ENCODE peak calls at places on chromosomes 6 and 20, in ten cellular contexts. B is lower lobe of right lung; L is psoas muscle; X is adrenal gland; Z is stomach; T is AG04450; S is effector memory CD4-positive, alpha-beta T cell; I is A549; E is CD8-positive, alpha-beta memory T cell; R is heart right ventricle. V is an unnamed sample. For H3K9me3, the result is how much of the 10 kb centered on the place peaks cover.

GRCh38 chr6:148445620-148446019 is 103.0 kb downstream of the SASH1 start:
- DNase-seq in B (no peak), L (no peak), X (no peak), Z (no peak), T (no peak), S (no peak), I (no peak), E (no peak), R (no peak), V (no peak)

GRCh38 chr6:41492261-41492891 is 53.8 kb upstream of the FOXP4 start:
- DNase-seq in B (no peak), L (no peak), X (no peak), Z (no peak), T (no peak), S (no peak), I (no peak), E (no peak), R (no peak), V (no peak)

GRCh38 chr6:55069132-55069781 is 105.1 kb upstream of the HCRTR2 start:
- DNase-seq in B (no peak), L (no peak), X (peak), Z (peak), T (peak), S (no peak), I (peak), E (no peak), R (peak), V (no peak)

GRCh38 chr6:106169517-106169916 is 83.4 kb downstream of the PRDM1 start:
- DNase-seq in B (no peak), L (no peak), X (no peak), Z (no peak), T (no peak), S (no peak), I (no peak), E (no peak), R (no peak), V (no peak)

GRCh38 chr20:18431206-18431605 is 35.6 kb downstream of the DZANK1 start:
- DNase-seq in B (no peak), L (no peak), X (no peak), Z (no peak), T (no peak), S (no peak), I (no peak), E (no peak), R (no peak), V (no peak)

GRCh38 chr6:170108890-170109587 is 181.8 kb downstream of the DLL1 start:
- DNase-seq in B (no peak), L (no peak), X (peak), Z (peak), T (no peak), S (no peak), I (no peak), E (no peak), R (peak), V (no peak)

GRCh38 chr20:23349338-23350006 is 1.1 kb upstream of the NXT1 start:
- DNase-seq in B (no peak), L (no peak), X (no peak), Z (no peak), T (no peak), S (peak), I (peak), E (no peak), R (no peak), V (no peak)

GRCh38 chr20:760751-761417 is 7.4 kb downstream of the SLC52A3 start:
- DNase-seq in B (peak), L (no peak), X (no peak), Z (no peak), T (no peak), S (no peak), I (peak), E (no peak), R (no peak), V (no peak)

GRCh38 chr6:42987533-42988451 is 3.4 kb downstream of the PPP2R5D start:
- DNase-seq in B (no peak), L (no peak), X (no peak), Z (no peak), T (no peak), S (no peak), I (no peak), E (no peak), R (no peak), V (no peak)

GRCh38 chr6:29524444-29524843 is 35.1 kb downstream of the UBD start:
- DNase-seq in B (no peak), L (no peak), X (no peak), Z (no peak), T (no peak), S (no peak), I (no peak), E (no peak), R (no peak), V (no peak)

GRCh38 chr6:83417880-83418663 is 12.8 kb downstream of the ME1 start:
- DNase-seq in B (no peak), L (no peak), X (no peak), Z (no peak), T (peak), S (no peak), I (peak), E (no peak), R (no peak), V (no peak)

GRCh38 chr6:88661136-88661535 is 302.3 kb downstream of the RNGTT start:
- DNase-seq in B (no peak), L (no peak), X (no peak), Z (no peak), T (no peak), S (no peak), I (no peak), E (no peak), R (no peak), V (no peak)

GRCh38 chr6:88665131-88665530 is 298.3 kb downstream of the RNGTT start:
- DNase-seq in B (no peak), L (no peak), X (no peak), Z (no peak), T (no peak), S (no peak), I (no peak), E (no peak), R (no peak), V (no peak)

GRCh38 chr6:88662653-88663174 is 300.7 kb downstream of the RNGTT start:
- DNase-seq in B (no peak), L (no peak), X (no peak), Z (no peak), T (no peak), S (no peak), I (no peak), E (no peak), R (no peak), V (no peak)

GRCh38 chr6:88662163-88662580 is 301.2 kb downstream of the RNGTT start:
- DNase-seq in B (no peak), L (no peak), X (no peak), Z (peak), T (no peak), S (no peak), I (no peak), E (no peak), R (no peak), V (no peak)

DNA sequence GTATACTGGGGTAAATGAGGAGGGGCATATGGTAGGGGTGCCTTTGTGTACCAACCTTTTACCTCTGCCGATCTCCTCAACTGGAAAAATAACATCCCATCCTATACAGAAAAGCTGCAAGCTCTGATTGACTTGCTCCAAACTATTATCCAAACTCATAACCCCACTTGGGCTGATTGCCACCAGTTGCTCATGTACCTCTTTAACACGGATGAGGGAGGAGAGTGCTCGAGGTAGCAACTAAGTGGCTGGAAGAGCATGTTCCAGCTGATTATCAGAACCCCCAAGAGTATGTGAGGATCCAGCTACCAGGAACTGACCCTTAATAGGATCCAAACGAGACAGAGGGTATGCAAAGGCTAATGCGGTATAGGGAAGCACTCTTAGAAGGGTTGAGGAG is 299.6 kb downstream of the RNGTT start:
- DNase-seq in B (no peak), L (no peak), X (no peak), Z (no peak), T (no peak), S (no peak), I (no peak), E (no peak), R (no peak), V (no peak)
- H3K9me3 ChIP-seq in B (under half), L (under half), X (under half), Z (half or more), T (under half), S (under half), I (under half), E (under half), R (under half), V (under half)

GRCh38 chr6:116210750-116211425 is 43.0 kb downstream of the TSPYL4 start:
- DNase-seq in B (no peak), L (peak), X (peak), Z (no peak), T (no peak), S (no peak), I (no peak), E (no peak), R (peak), V (peak)

GRCh38 chr6:116206231-116206903 is 47.5 kb downstream of the TSPYL4 start:
- DNase-seq in B (no peak), L (no peak), X (no peak), Z (no peak), T (no peak), S (no peak), I (no peak), E (no peak), R (no peak), V (no peak)

GRCh38 chr6:116205318-116205717 is 48.6 kb downstream of the TSPYL4 start:
- DNase-seq in B (no peak), L (no peak), X (no peak), Z (no peak), T (no peak), S (no peak), I (no peak), E (no peak), R (no peak), V (no peak)

GRCh38 chr6:116208056-116208785 is 45.7 kb downstream of the TSPYL4 start:
- DNase-seq in B (no peak), L (no peak), X (no peak), Z (no peak), T (no peak), S (no peak), I (no peak), E (no peak), R (no peak), V (no peak)

DNA sequence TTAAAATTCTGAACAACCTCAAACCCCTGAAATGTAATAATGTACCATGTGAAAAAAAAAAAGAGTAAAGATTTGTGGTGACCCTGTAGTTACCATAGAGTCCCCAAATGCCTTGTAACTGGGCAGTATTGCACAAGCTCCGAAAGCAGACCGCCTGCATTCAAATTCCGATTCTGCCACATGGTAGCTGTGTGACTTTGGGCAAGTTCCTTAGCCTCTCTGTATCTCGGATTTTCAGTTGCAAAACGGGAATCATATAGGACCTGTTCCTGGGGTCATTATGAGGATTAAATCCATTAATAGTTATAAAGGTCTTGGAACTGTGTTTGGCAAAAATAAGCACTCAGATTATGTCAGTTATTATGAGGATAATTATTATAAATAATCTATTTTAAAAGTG is 43.6 kb downstream of the TSPYL4 start:
- DNase-seq in B (no peak), L (no peak), X (no peak), Z (no peak), T (no peak), S (no peak), I (no peak), E (no peak), R (no peak), V (no peak)
- H3K4me3 ChIP-seq in B (no peak), L (no peak), X (no peak), Z (no peak), T (no peak), S (no peak), I (no peak), E (no peak), R (no peak), V (no peak)

DNA sequence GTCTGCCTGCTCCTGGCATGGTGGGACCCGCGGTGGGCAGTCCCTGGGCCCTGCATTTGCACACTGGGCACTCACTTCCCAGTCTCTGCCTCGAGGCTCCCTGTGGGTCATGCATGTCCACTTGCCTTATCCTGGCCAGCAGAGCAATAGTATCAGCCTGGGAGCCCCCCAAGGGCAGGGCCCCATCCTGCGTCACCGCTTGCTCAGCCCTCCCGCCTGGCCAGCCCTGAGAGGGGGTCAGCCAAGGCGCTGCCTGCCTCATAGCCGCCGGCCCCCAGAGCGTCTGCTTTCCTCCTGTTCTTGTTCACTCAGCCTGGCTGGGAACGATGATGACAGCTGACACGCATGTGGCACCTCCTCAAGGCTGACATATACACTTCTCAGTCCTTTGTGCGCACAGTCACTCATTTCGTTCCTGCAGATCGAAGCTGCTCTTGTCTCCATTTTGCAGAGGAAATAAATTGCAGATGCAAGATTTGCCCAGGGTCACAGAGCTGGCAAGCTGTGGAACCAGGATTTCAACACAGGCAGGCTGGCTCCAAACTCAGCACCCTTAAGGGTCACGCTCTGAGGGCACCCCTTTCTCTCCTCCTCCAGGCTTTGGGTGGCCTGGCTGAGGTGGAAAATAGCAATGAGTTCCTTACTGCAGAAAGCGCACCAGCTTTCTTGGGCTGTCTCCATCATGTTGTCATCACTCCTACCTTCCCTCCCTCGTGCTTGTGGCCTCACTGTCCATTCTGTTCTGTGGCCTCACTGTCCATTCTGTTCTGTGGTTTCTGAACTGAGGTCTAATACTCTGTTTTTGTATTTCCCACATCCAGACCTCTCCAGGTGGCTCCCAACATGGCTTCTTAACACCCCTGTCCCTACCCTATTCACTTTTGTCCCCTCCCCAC is 17.2 kb downstream of the KCNK17 start:
- DNase-seq in B (no peak), L (peak), X (peak), Z (no peak), T (no peak), S (no peak), I (no peak), E (no peak), R (no peak), V (no peak)
- H3K27ac ChIP-seq in B (no peak), L (no peak), X (peak), Z (peak), T (no peak), S (no peak), I (no peak), E (no peak), R (no peak), V (no peak)

GRCh38 chr20:63967330-63968135 is 2.2 kb downstream of the ZNF512B start:
- DNase-seq in B (peak), L (peak), X (peak), Z (peak), T (no peak), S (no peak), I (no peak), E (peak), R (peak), V (peak)
- H3K9me3 ChIP-seq in B (under half), L (under half), X (under half), Z (under half), T (half or more), S (under half), I (under half), E (under half), R (under half), V (under half)

GRCh38 chr6:167274270-167274669 is 16.8 kb upstream of the UNC93A start:
- DNase-seq in B (no peak), L (no peak), X (no peak), Z (no peak), T (no peak), S (no peak), I (no peak), E (no peak), R (no peak), V (no peak)
- H3K4me3 ChIP-seq in B (no peak), L (no peak), X (no peak), Z (no peak), T (no peak), S (no peak), I (no peak), E (no peak), R (no peak), V (no peak)

GRCh38 chr20:36538026-36538764 is 3.1 kb upstream of the MYL9 start:
- DNase-seq in B (no peak), L (no peak), X (no peak), Z (no peak), T (no peak), S (no peak), I (no peak), E (no peak), R (no peak), V (no peak)
- H3K27ac ChIP-seq in B (no peak), L (no peak), X (peak), Z (peak), T (no peak), S (no peak), I (no peak), E (no peak), R (peak), V (no peak)

DNA sequence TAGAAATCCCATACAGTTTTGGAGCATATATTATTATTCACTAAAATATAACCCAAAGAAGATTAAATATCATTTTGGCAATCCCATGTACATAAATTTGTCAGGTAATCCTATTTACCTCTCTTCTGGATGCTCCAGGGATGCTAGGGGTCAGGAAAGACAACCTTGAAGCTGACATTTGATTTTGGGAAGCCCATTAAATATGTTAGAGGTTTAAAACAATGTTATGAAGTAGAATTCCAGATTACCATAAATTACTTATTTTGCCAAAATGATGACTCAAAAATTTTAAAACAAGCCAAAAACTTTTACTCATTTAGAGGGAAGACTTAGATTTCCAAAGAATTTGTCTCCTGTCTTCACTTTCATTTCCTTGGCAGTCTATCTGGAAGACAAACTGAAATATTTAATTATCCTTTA is 9.2 kb upstream of the IL22RA2 start:
- DNase-seq in B (no peak), L (no peak), X (no peak), Z (no peak), T (no peak), S (no peak), I (no peak), E (no peak), R (no peak), V (no peak)
- H3K9me3 ChIP-seq in B (under half), L (under half), X (under half), Z (half or more), T (under half), S (under half), I (under half), E (under half), R (half or more), V (under half)

V was measured in RWPE2.